ENCODE peak calls at places on chromosomes 3 and 15, in nine cellular contexts. P is AG04450, F is BJ, D is neural crest cell, K is HL-60, E is heart left ventricle, U is RWPE1, Y is H9, X is GM20000. S is an unnamed sample.

GRCh38 chr3:134859341-134859740 is 64.3 kb downstream of the EPHB1 start:
- DNase-seq in P (no peak), K (no peak), E (no peak), Y (no peak), U (no peak), F (no peak), D (no peak), X (no peak), S (no peak)

GRCh38 chr3:50573566-50574279 is 4.4 kb downstream of the HEMK1 start:
- DNase-seq in Y (no peak), D (no peak), X (no peak), K (no peak), P (no peak), U (no peak), F (no peak), E (no peak), S (no peak)

GRCh38 chr15:56767315-56767714 is 34.0 kb upstream of the ZNF280D start:
- DNase-seq in Y (no peak), F (no peak), U (no peak), E (no peak), P (no peak), K (no peak), D (no peak), X (no peak), S (no peak)

GRCh38 chr3:186368717-186369116 is 6.7 kb upstream of the DGKG start:
- DNase-seq in P (no peak), X (no peak), F (no peak), Y (no peak), U (peak), D (no peak), E (no peak), K (no peak), S (no peak)

GRCh38 chr15:63489352-63489751 is 15.0 kb upstream of the USP3 start:
- DNase-seq in P (no peak), F (no peak), X (no peak), E (no peak), D (no peak), Y (no peak), U (no peak), K (no peak), S (no peak)

GRCh38 chr3:194720048-194720447 is 34.4 kb downstream of the FAM43A start:
- DNase-seq in D (no peak), E (no peak), K (no peak), X (no peak), P (no peak), F (no peak), Y (no peak), U (no peak), S (no peak)

GRCh38 chr3:66411436-66411835 is 89.4 kb downstream of the LRIG1 start:
- DNase-seq in X (no peak), Y (no peak), K (no peak), P (no peak), E (peak), F (no peak), D (no peak), U (no peak), S (no peak)

GRCh38 chr3:111081008-111081545 is 9.5 kb downstream of the NECTIN3 start:
- DNase-seq in D (no peak), P (no peak), E (no peak), K (no peak), F (peak), X (no peak), Y (no peak), U (no peak), S (no peak)

GRCh38 chr15:79849789-79850188 is 47.0 kb downstream of the MTHFS start:
- DNase-seq in Y (peak), K (peak), F (no peak), E (no peak), P (no peak), U (no peak), D (peak), X (peak), S (no peak)

GRCh38 chr3:164208846-164209245 is 869.5 kb downstream of the SI start:
- DNase-seq in D (no peak), K (no peak), X (no peak), P (no peak), U (no peak), E (no peak), F (no peak), Y (no peak), S (no peak)

GRCh38 chr3:183807329-183807728 is 18.0 kb downstream of the MAP6D1 start:
- DNase-seq in U (no peak), X (no peak), F (no peak), P (no peak), D (no peak), E (no peak), K (no peak), Y (no peak), S (no peak)

GRCh38 chr3:77536038-77536775 is 496.3 kb downstream of the ROBO2 start:
- DNase-seq in E (no peak), X (no peak), Y (peak), F (no peak), D (no peak), K (no peak), U (no peak), P (no peak), S (no peak)

DNA sequence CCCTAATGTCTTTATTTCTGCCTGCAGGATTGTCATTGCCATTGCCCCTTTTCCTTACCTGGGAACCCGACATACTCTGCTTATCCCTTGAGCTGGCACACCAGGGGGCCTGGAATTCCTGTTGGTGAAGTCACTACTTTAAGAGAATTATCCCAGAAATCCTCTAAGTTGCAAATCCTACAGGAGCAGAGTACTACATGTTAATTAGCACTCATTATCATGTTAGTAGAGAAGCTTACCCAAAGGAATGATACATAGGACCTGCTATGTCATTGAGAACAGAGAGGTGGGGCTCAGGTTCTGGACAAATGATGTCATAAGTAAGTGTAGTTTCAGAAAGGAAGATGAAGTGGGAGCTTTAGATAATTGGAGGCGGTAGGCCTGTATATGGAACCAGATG is 27.4 kb downstream of the SCG5 start:
- DNase-seq in D (no peak), F (no peak), K (no peak), Y (peak), U (no peak), E (no peak), P (no peak), X (no peak), S (no peak)
- TF ChIP-seq CTCF in D (no peak), F (no peak), K (no peak), Y (no peak), U (no peak), E (no peak), P (no peak), X (no peak), S (no peak)

GRCh38 chr3:19394946-19395345 is 246.6 kb downstream of the KCNH8 start:
- DNase-seq in U (no peak), D (no peak), Y (no peak), X (no peak), F (no peak), E (no peak), K (no peak), P (no peak), S (no peak)
- TF ChIP-seq CTCF in U (no peak), D (no peak), Y (no peak), X (no peak), F (no peak), E (no peak), K (no peak), P (no peak), S (no peak)

GRCh38 chr15:74809951-74810350 is 2.7 kb upstream of the LMAN1L start:
- DNase-seq in D (no peak), Y (no peak), U (no peak), F (no peak), K (no peak), X (no peak), E (no peak), P (no peak), S (no peak)

GRCh38 chr15:74808073-74808839 is 4.4 kb upstream of the LMAN1L start:
- DNase-seq in F (no peak), D (no peak), X (no peak), E (peak), K (no peak), P (no peak), U (peak), Y (no peak), S (no peak)

GRCh38 chr15:74809242-74809641 is 3.4 kb upstream of the LMAN1L start:
- DNase-seq in E (no peak), K (no peak), F (no peak), P (no peak), Y (no peak), D (no peak), U (no peak), X (no peak), S (no peak)

GRCh38 chr15:74807302-74807701 is 5.3 kb upstream of the LMAN1L start:
- DNase-seq in F (no peak), E (no peak), K (no peak), U (no peak), P (no peak), D (no peak), Y (no peak), X (no peak), S (no peak)

GRCh38 chr15:74808840-74809229 is 3.8 kb upstream of the LMAN1L start:
- DNase-seq in E (no peak), D (no peak), Y (peak), K (no peak), X (no peak), U (no peak), F (no peak), P (no peak), S (no peak)
- TF ChIP-seq CTCF in E (no peak), D (peak), Y (peak), K (no peak), X (no peak), U (no peak), F (no peak), P (no peak), S (peak)

GRCh38 chr3:107685383-107685782 is 162.6 kb downstream of the BBX start:
- DNase-seq in D (no peak), U (no peak), E (no peak), F (no peak), Y (no peak), K (no peak), X (no peak), P (no peak), S (no peak)

GRCh38 chr3:107689355-107689754 is 166.6 kb downstream of the BBX start:
- DNase-seq in U (peak), P (no peak), F (no peak), K (no peak), E (no peak), D (no peak), Y (no peak), X (no peak), S (no peak)

GRCh38 chr3:107684431-107684925 is 161.7 kb downstream of the BBX start:
- DNase-seq in K (no peak), Y (peak), F (no peak), P (no peak), U (no peak), X (no peak), E (no peak), D (no peak), S (no peak)

GRCh38 chr3:107690522-107691138 is 167.9 kb downstream of the BBX start:
- DNase-seq in E (no peak), P (peak), X (peak), D (no peak), K (no peak), Y (no peak), U (peak), F (no peak), S (no peak)

DNA sequence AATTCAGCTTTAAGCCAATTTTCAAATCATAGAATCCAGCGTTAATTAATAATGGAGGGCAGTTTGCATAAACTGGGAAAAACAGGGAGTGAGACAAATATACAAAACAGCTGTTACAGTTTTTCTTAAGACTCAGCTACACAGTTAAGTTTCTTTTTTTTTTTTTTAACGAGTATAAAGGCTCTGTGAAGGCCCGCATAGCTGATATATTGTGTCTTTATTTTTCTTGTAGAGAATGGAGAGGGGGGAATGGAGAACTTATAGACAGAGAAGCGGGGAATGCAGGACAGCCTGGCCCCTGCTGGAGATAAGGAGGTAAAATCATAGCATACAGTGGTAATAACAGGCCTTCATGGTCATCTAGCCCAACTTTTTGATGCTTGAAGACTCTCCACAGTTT is 164.4 kb downstream of the BBX start:
- DNase-seq in F (no peak), U (no peak), D (no peak), E (no peak), Y (no peak), P (no peak), X (no peak), K (no peak), S (no peak)
- TF ChIP-seq CTCF in F (no peak), U (no peak), D (no peak), E (no peak), Y (no peak), P (no peak), X (no peak), K (no peak), S (peak)

GRCh38 chr3:151467069-151467468 is 6.2 kb upstream of the IGSF10 start:
- DNase-seq in P (no peak), D (no peak), K (peak), U (no peak), X (no peak), Y (no peak), E (no peak), F (no peak), S (no peak)

GRCh38 chr3:151460774-151461450 is at the start of gene IGSF10:
- DNase-seq in U (peak), E (no peak), F (no peak), K (no peak), D (peak), P (no peak), X (no peak), Y (peak), S (no peak)

GRCh38 chr3:151459360-151459759 is 1.5 kb downstream of the IGSF10 start:
- DNase-seq in P (no peak), U (no peak), K (no peak), F (no peak), X (no peak), E (no peak), D (no peak), Y (no peak), S (no peak)

GRCh38 chr3:151460240-151460639 is 621 bp downstream of the IGSF10 start:
- DNase-seq in U (no peak), E (no peak), Y (no peak), P (no peak), D (no peak), K (no peak), F (no peak), X (no peak), S (no peak)

DNA sequence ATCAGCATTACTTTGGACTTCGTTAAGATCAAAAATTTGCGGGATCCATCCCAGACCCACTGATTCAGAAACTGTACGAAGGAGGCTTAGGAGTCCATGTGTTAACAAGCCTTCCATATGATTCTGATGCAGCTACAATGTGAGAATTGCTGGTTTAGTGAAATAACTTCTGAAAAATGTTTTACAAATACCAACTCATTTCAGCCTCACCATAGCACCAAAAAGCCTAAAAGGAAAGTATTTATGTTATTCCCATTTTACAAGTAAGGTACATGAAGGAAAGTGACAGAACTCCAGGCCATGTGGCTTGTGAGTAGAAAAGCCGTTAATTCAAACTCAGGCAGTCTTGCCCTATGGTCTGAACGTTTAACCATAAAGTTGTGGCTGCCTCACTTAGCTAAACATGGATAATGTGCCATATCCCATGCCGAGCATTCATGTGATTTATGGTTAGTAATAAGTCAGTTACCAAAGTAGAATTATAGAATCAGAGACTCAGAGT is 1.5 kb upstream of the IGSF10 start:
- DNase-seq in E (no peak), Y (no peak), K (no peak), X (no peak), P (no peak), D (no peak), U (no peak), F (no peak), S (no peak)
- TF ChIP-seq CTCF in E (no peak), Y (no peak), K (no peak), X (no peak), P (no peak), D (no peak), U (no peak), F (no peak), S (no peak)

GRCh38 chr3:179446501-179446900 is 4.8 kb downstream of the GNB4 start:
- DNase-seq in X (no peak), D (no peak), K (peak), P (no peak), U (no peak), F (no peak), E (no peak), Y (no peak), S (no peak)
- TF ChIP-seq CTCF in X (no peak), D (peak), K (no peak), P (peak), U (peak), F (peak), E (peak), Y (peak), S (peak)

GRCh38 chr15:94411279-94411678 is 179.9 kb downstream of the MCTP2 start:
- DNase-seq in P (no peak), D (no peak), X (no peak), E (no peak), K (no peak), Y (no peak), F (no peak), U (no peak), S (no peak)

GRCh38 chr15:94412979-94413741 is 181.8 kb downstream of the MCTP2 start:
- DNase-seq in Y (no peak), P (no peak), K (no peak), X (peak), D (no peak), U (peak), F (no peak), E (no peak), S (no peak)

GRCh38 chr15:94417464-94418293 is 186.3 kb downstream of the MCTP2 start:
- DNase-seq in P (no peak), U (no peak), F (no peak), K (no peak), D (no peak), Y (no peak), E (no peak), X (no peak), S (no peak)

GRCh38 chr15:94416829-94417228 is 185.5 kb downstream of the MCTP2 start:
- DNase-seq in X (no peak), D (no peak), Y (no peak), E (no peak), P (no peak), F (no peak), U (no peak), K (no peak), S (no peak)

DNA sequence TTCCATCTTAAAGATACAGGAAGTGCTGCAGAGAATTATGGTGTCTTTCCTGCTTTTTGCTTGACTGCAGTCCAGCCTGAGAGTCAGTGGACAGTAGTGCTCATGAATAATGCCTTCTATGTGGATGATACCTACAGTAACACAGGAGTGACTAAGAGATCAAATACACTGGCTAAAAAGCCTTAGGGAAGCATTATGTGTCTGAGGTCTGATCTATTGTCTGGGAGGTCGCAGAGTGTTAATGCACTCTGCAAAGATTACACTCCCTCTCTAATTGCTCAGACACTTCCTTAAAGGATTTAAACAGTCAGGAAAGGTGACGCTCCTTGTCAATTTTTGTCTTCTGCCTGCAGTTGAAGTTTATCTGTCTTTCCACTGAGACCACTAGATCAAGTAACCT is 183.6 kb downstream of the MCTP2 start:
- DNase-seq in K (no peak), Y (no peak), X (no peak), E (no peak), D (no peak), P (no peak), U (no peak), F (no peak), S (no peak)
- TF ChIP-seq CTCF in K (no peak), Y (no peak), X (no peak), E (no peak), D (no peak), P (no peak), U (no peak), F (no peak), S (no peak)

GRCh38 chr3:14146381-14147062 is 21.7 kb downstream of the TMEM43 start:
- DNase-seq in X (no peak), F (no peak), D (no peak), K (no peak), E (no peak), Y (peak), P (no peak), U (no peak), S (no peak)

GRCh38 chr3:14145236-14145635 is 20.4 kb downstream of the TMEM43 start:
- DNase-seq in D (no peak), U (no peak), F (no peak), E (no peak), P (no peak), K (no peak), Y (peak), X (no peak), S (no peak)

GRCh38 chr3:14147063-14147435 is 22.2 kb downstream of the TMEM43 start:
- DNase-seq in Y (no peak), U (no peak), X (no peak), D (no peak), K (no peak), P (no peak), E (no peak), F (no peak), S (no peak)

GRCh38 chr3:14144423-14145075 is 19.7 kb downstream of the TMEM43 start:
- DNase-seq in D (no peak), E (peak), X (peak), U (peak), K (peak), Y (peak), F (peak), P (peak), S (no peak)

DNA sequence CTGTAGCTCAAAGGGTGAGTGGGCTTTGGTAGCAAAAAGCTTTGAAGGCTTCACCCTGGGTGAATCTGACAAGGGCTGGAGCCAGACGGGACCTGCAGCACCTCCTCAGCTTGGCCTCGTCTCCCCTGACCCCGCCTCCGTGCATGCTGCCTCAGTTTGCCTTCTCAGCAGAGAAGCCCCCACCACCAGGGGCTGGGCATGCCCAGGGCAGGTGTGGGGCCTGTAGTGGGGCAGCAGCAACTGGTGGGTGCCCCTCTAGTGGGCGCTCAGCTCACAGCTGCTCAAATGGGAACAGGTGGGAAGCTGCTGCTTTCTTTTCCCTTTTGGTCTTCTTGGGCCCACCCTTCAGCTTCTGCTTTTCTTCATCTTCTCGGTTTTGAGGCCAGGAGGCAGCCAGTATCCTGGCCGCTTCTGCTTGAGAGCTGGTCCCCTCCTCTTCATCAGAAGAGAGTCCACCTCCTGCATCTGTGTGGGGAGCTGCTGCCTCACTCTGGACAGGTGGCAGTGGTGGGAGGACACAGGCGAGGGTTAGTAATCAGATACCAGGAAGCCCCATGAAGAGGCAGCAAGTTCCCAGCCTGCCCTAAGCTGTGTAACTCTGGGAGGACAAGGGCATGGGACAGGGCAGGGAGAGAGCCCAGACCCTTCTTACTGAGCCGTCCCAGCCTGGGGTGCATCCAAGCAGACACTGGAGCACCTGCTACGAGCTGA is 21.0 kb downstream of the TMEM43 start:
- DNase-seq in F (no peak), E (no peak), X (no peak), K (no peak), D (no peak), Y (peak), U (no peak), P (no peak), S (no peak)
- TF ChIP-seq CTCF in F (peak), E (no peak), X (no peak), K (no peak), D (no peak), Y (peak), U (no peak), P (no peak), S (peak)

S was measured in chondrocyte.